ENCODE peak calls at places on chromosome 4, in four cellular contexts. One of them, this sample, is unnamed.

GRCh38 chr4:151324124-151324448 is 1.3 kb downstream of the SH3D19 start:
- DNase-seq in NCI-H460: no peak
- DNase-seq in T-helper 17 cell: no peak
- DNase-seq in IMR-90: no peak
- DNase-seq in this sample: no peak

GRCh38 chr4:8038702-8039251 is 99.1 kb upstream of the AFAP1 start:
- DNase-seq in NCI-H460: no peak
- DNase-seq in T-helper 17 cell: no peak
- DNase-seq in IMR-90: no peak
- DNase-seq in this sample: no peak

GRCh38 chr4:125464146-125464545 is 149.4 kb downstream of the FAT4 start:
- DNase-seq in NCI-H460: no peak
- DNase-seq in T-helper 17 cell: no peak
- DNase-seq in IMR-90: no peak
- DNase-seq in this sample: no peak

GRCh38 chr4:157076578-157076947 is 613 bp downstream of the GLRB start:
- DNase-seq in NCI-H460: no peak
- DNase-seq in T-helper 17 cell: no peak
- DNase-seq in IMR-90: no peak
- DNase-seq in this sample: no peak

GRCh38 chr4:41656572-41657301 is 91.8 kb downstream of the PHOX2B start:
- DNase-seq in NCI-H460: no peak
- DNase-seq in T-helper 17 cell: no peak
- DNase-seq in IMR-90: no peak
- DNase-seq in this sample: no peak

GRCh38 chr4:98150092-98150761 is 7.0 kb upstream of the STPG2 start:
- DNase-seq in NCI-H460: no peak
- DNase-seq in T-helper 17 cell: no peak
- DNase-seq in IMR-90: peak; percentile 16
- DNase-seq in this sample: no peak

GRCh38 chr4:155079866-155080265 is 128.6 kb upstream of the NPY2R start:
- DNase-seq in NCI-H460: no peak
- DNase-seq in T-helper 17 cell: no peak
- DNase-seq in IMR-90: no peak
- DNase-seq in this sample: no peak

GRCh38 chr4:113644398-113644797 is 117.1 kb downstream of the CAMK2D start:
- DNase-seq in NCI-H460: no peak
- DNase-seq in T-helper 17 cell: no peak
- DNase-seq in IMR-90: no peak
- DNase-seq in this sample: no peak

GRCh38 chr4:123997736-123998449 is 601.3 kb downstream of the SPRY1 start:
- DNase-seq in NCI-H460: no peak
- DNase-seq in T-helper 17 cell: no peak
- DNase-seq in IMR-90: no peak
- DNase-seq in this sample: no peak

GRCh38 chr4:107818301-107818910 is 6.3 kb upstream of the SGMS2 start:
- DNase-seq in NCI-H460: no peak
- DNase-seq in T-helper 17 cell: no peak
- DNase-seq in IMR-90: no peak
- DNase-seq in this sample: no peak

GRCh38 chr4:151719045-151719743 is 41.6 kb downstream of the GATB start:
- DNase-seq in NCI-H460: no peak
- DNase-seq in T-helper 17 cell: no peak
- DNase-seq in IMR-90: no peak
- DNase-seq in this sample: no peak

GRCh38 chr4:159240690-159241089 is 137.8 kb downstream of the RAPGEF2 start:
- DNase-seq in NCI-H460: no peak
- DNase-seq in T-helper 17 cell: no peak
- DNase-seq in IMR-90: peak; percentile 60
- DNase-seq in this sample: no peak

GRCh38 chr4:176778063-176778462 is 14.7 kb downstream of the VEGFC start:
- DNase-seq in NCI-H460: no peak
- DNase-seq in T-helper 17 cell: no peak
- DNase-seq in IMR-90: peak; percentile 79
- DNase-seq in this sample: no peak

GRCh38 chr4:40180356-40180755 is 16.5 kb upstream of the RHOH start:
- DNase-seq in NCI-H460: peak; percentile 26
- DNase-seq in T-helper 17 cell: no peak
- DNase-seq in IMR-90: peak; percentile 88
- DNase-seq in this sample: no peak

GRCh38 chr4:15238720-15239119 is 189.1 kb upstream of the C1QTNF7 start:
- DNase-seq in NCI-H460: peak; percentile 28
- DNase-seq in T-helper 17 cell: no peak
- DNase-seq in IMR-90: peak; percentile 63
- DNase-seq in this sample: no peak

GRCh38 chr4:52263612-52264011 is 212.5 kb downstream of the SPATA18 start:
- DNase-seq in NCI-H460: no peak
- DNase-seq in T-helper 17 cell: no peak
- DNase-seq in IMR-90: no peak
- DNase-seq in this sample: no peak

GRCh38 chr4:75511841-75512240 is 2.4 kb downstream of the RCHY1 start:
- DNase-seq in NCI-H460: no peak
- DNase-seq in T-helper 17 cell: no peak
- DNase-seq in IMR-90: no peak
- DNase-seq in this sample: no peak

GRCh38 chr4:146640021-146640425 is 1.3 kb downstream of the POU4F2 start:
- DNase-seq in NCI-H460: no peak
- DNase-seq in T-helper 17 cell: no peak
- DNase-seq in IMR-90: no peak
- DNase-seq in this sample: no peak

GRCh38 chr4:26372525-26373172 is 51.8 kb downstream of the RBPJ start:
- DNase-seq in NCI-H460: no peak
- DNase-seq in T-helper 17 cell: peak; percentile 20
- DNase-seq in IMR-90: peak; percentile 77
- DNase-seq in this sample: peak; percentile 18

GRCh38 chr4:42789168-42789567 is 103.3 kb upstream of the GRXCR1 start:
- DNase-seq in NCI-H460: no peak
- DNase-seq in T-helper 17 cell: no peak
- DNase-seq in IMR-90: no peak
- DNase-seq in this sample: no peak

GRCh38 chr4:24795666-24796381 is 451 bp downstream of the SOD3 start:
- DNase-seq in NCI-H460: no peak
- DNase-seq in T-helper 17 cell: no peak
- DNase-seq in IMR-90: no peak
- DNase-seq in this sample: no peak

GRCh38 chr4:6509587-6509986 is 37.2 kb upstream of the PPP2R2C start:
- DNase-seq in NCI-H460: no peak
- DNase-seq in T-helper 17 cell: no peak
- DNase-seq in IMR-90: no peak
- DNase-seq in this sample: no peak

GRCh38 chr4:825063-825968 is 613 bp downstream of the CPLX1 start:
- DNase-seq in NCI-H460: no peak
- DNase-seq in T-helper 17 cell: no peak
- DNase-seq in IMR-90: no peak
- DNase-seq in this sample: peak; percentile 7

GRCh38 chr4:125719987-125720386 is 405.2 kb downstream of the FAT4 start:
- DNase-seq in NCI-H460: peak; percentile 90
- DNase-seq in T-helper 17 cell: no peak
- DNase-seq in IMR-90: peak; percentile 41
- DNase-seq in this sample: no peak

GRCh38 chr4:83639849-83640493 is 104.1 kb downstream of the GPAT3 start:
- DNase-seq in NCI-H460: peak; percentile 73
- DNase-seq in T-helper 17 cell: no peak
- DNase-seq in IMR-90: peak; percentile 80
- DNase-seq in this sample: no peak

This sample was measured in activated effector memory CD4-positive, alpha-beta T cell treated with Interleukin-2 at 50 U/mL for 16 hours.